ENCODE peak calls at places on chromosomes 16 and 17, in four cellular contexts. One of them, this sample, is unnamed.

GRCh38 chr17:44014133-44014436 is 678 bp downstream of the TMEM101 start:
- DNase-seq in T-helper 2 cell: no peak
- DNase-seq in right lobe of liver: no peak
- DNase-seq in HCT116: no peak
- DNase-seq in this sample: no peak

GRCh38 chr17:66655461-66655860 is 179.5 kb upstream of the CACNG5 start:
- DNase-seq in T-helper 2 cell: no peak
- DNase-seq in right lobe of liver: no peak
- DNase-seq in HCT116: no peak
- DNase-seq in this sample: no peak

GRCh38 chr17:40598021-40598927 is 33.0 kb upstream of the CCR7 start:
- DNase-seq in T-helper 2 cell: peak
- DNase-seq in right lobe of liver: peak
- DNase-seq in HCT116: no peak
- DNase-seq in this sample: no peak

GRCh38 chr17:4744999-4745969 is 5.6 kb upstream of the CXCL16 start:
- DNase-seq in T-helper 2 cell: no peak
- DNase-seq in right lobe of liver: no peak
- DNase-seq in HCT116: no peak
- DNase-seq in this sample: no peak

GRCh38 chr16:30458561-30459394 is 13.1 kb upstream of the SEPHS2 start:
- DNase-seq in T-helper 2 cell: peak
- DNase-seq in right lobe of liver: peak
- DNase-seq in HCT116: no peak
- DNase-seq in this sample: peak

GRCh38 chr17:1683489-1683888 is 1.2 kb downstream of the PRPF8 start:
- DNase-seq in T-helper 2 cell: no peak
- DNase-seq in right lobe of liver: no peak
- DNase-seq in HCT116: no peak
- DNase-seq in this sample: no peak

GRCh38 chr16:30395992-30396560 is 856 bp downstream of the ZNF48 start:
- DNase-seq in T-helper 2 cell: no peak
- DNase-seq in right lobe of liver: no peak
- DNase-seq in HCT116: no peak
- DNase-seq in this sample: no peak

GRCh38 chr17:76473541-76473985 is 6.2 kb downstream of the AANAT start:
- DNase-seq in T-helper 2 cell: no peak
- DNase-seq in right lobe of liver: no peak
- DNase-seq in HCT116: no peak
- DNase-seq in this sample: no peak

GRCh38 chr16:85662036-85662812 is 26.5 kb downstream of the GINS2 start:
- DNase-seq in T-helper 2 cell: no peak
- DNase-seq in right lobe of liver: peak
- DNase-seq in HCT116: no peak
- DNase-seq in this sample: no peak

GRCh38 chr17:29180051-29180787 is at the start of gene MYO18A:
- DNase-seq in T-helper 2 cell: peak
- DNase-seq in right lobe of liver: peak
- DNase-seq in HCT116: no peak
- DNase-seq in this sample: peak

GRCh38 chr16:2879854-2880508 is 3.0 kb upstream of the FLYWCH2 start:
- DNase-seq in T-helper 2 cell: no peak
- DNase-seq in right lobe of liver: no peak
- DNase-seq in HCT116: no peak
- DNase-seq in this sample: no peak

GRCh38 chr17:32882734-32883133 is 5.8 kb upstream of the MYO1D start:
- DNase-seq in T-helper 2 cell: no peak
- DNase-seq in right lobe of liver: no peak
- DNase-seq in HCT116: no peak
- DNase-seq in this sample: no peak

GRCh38 chr17:77437017-77437416 is 296.2 kb downstream of the SEC14L1 start:
- DNase-seq in T-helper 2 cell: no peak
- DNase-seq in right lobe of liver: peak
- DNase-seq in HCT116: no peak
- DNase-seq in this sample: no peak

This sample was measured in effector CD4-positive, alpha-beta T cell.